ENCODE peak calls at places on chromosomes 5 and 9, in five cellular contexts. J is GM23338, R is A549, M is fibroblast of lung, B is mesenchymal stem cell. D is an unnamed sample.

GRCh38 chr5:68823301-68823700 is 270.5 kb upstream of the SLC30A5 start:
- DNase-seq in J (no peak), R (no peak), M (no peak), B (no peak), D (no peak)

GRCh38 chr5:160635678-160636077 is 214.0 kb downstream of the PTTG1 start:
- DNase-seq in J (no peak), R (no peak), M (no peak), B (no peak), D (no peak)

GRCh38 chr5:173567548-173567947 is 48.9 kb downstream of the BOD1 start:
- DNase-seq in J (no peak), R (no peak), M (peak), B (no peak), D (no peak)

GRCh38 chr9:5580650-5581049 is 48.3 kb upstream of the RIC1 start:
- DNase-seq in J (no peak), R (no peak), M (no peak), B (no peak), D (no peak)

GRCh38 chr5:40405985-40406384 is 273.7 kb upstream of the PTGER4 start:
- DNase-seq in J (no peak), R (no peak), M (no peak), B (peak), D (no peak)

GRCh38 chr5:173056783-173057061 is 570 bp downstream of the CREBRF start:
- DNase-seq in J (no peak), R (no peak), M (no peak), B (no peak), D (no peak)

GRCh38 chr5:59326551-59326950 is 567.0 kb downstream of the PDE4D start:
- DNase-seq in J (no peak), R (no peak), M (peak), B (no peak), D (no peak)

GRCh38 chr5:157670662-157671591 is at the start of gene C5orf52:
- DNase-seq in J (peak), R (peak), M (peak), B (no peak), D (no peak)

GRCh38 chr9:127256324-127256723 is 8.2 kb upstream of the GARNL3 start:
- DNase-seq in J (no peak), R (no peak), M (no peak), B (no peak), D (no peak)

GRCh38 chr9:129068110-129068509 is 12.8 kb upstream of the DOLPP1 start:
- DNase-seq in J (no peak), R (no peak), M (no peak), B (no peak), D (peak)

GRCh38 chr5:37198842-37199241 is 50.3 kb downstream of the CPLANE1 start:
- DNase-seq in J (no peak), R (no peak), M (peak), B (peak), D (no peak)

GRCh38 chr5:94908889-94909480 is 290.5 kb downstream of the SLF1 start:
- DNase-seq in J (peak), R (peak), M (peak), B (peak), D (no peak)

GRCh38 chr5:139908749-139909148 is 113.1 kb downstream of the PSD2 start:
- DNase-seq in J (no peak), R (peak), M (peak), B (peak), D (peak)

GRCh38 chr5:161261693-161262323 is 284.7 kb downstream of the GABRB2 start:
- DNase-seq in J (no peak), R (no peak), M (no peak), B (no peak), D (no peak)

GRCh38 chr9:97904725-97905124 is 17.6 kb downstream of the TRMO start:
- DNase-seq in J (no peak), R (no peak), M (no peak), B (no peak), D (no peak)

GRCh38 chr5:133006653-133007052 is 19.7 kb downstream of the ZCCHC10 start:
- DNase-seq in J (no peak), R (peak), M (no peak), B (no peak), D (no peak)

GRCh38 chr9:82670000-82670399 is 392.9 kb downstream of the RASEF start:
- DNase-seq in J (no peak), R (no peak), M (no peak), B (no peak), D (no peak)

GRCh38 chr9:7777776-7778175 is 21.8 kb downstream of the DMAC1 start:
- DNase-seq in J (no peak), R (no peak), M (no peak), B (no peak), D (no peak)

GRCh38 chr5:163574477-163575440 is 69.3 kb downstream of the MAT2B start:
- DNase-seq in J (no peak), R (no peak), M (peak), B (no peak), D (no peak)

GRCh38 chr9:129038109-129038852 is 1.9 kb downstream of the MIGA2 start:
- DNase-seq in J (no peak), R (no peak), M (no peak), B (no peak), D (no peak)

GRCh38 chr5:112310746-112311145 is 108.3 kb downstream of the EPB41L4A start:
- DNase-seq in J (no peak), R (no peak), M (no peak), B (no peak), D (no peak)

GRCh38 chr5:218457-219289 is 553 bp downstream of the SDHA start:
- DNase-seq in J (peak), R (peak), M (peak), B (peak), D (peak)

GRCh38 chr9:33676746-33677505 is 118.4 kb upstream of the PRSS3 start:
- DNase-seq in J (peak), R (peak), M (peak), B (peak), D (no peak)

GRCh38 chr9:136010615-136011341 is 49.6 kb upstream of the UBAC1 start:
- DNase-seq in J (no peak), R (no peak), M (no peak), B (no peak), D (no peak)

GRCh38 chr9:121267689-121268597 is at the start of gene GSN:
- DNase-seq in J (peak), R (peak), M (peak), B (peak), D (peak)

GRCh38 chr5:152170350-152170749 is 234.7 kb downstream of the NMUR2 start:
- DNase-seq in J (no peak), R (peak), M (no peak), B (no peak), D (no peak)

GRCh38 chr5:14109041-14109747 is 33.9 kb upstream of the TRIO start:
- DNase-seq in J (no peak), R (peak), M (peak), B (peak), D (peak)

GRCh38 chr9:111839387-111839786 is 44.6 kb upstream of the SHOC1 start:
- DNase-seq in J (no peak), R (no peak), M (peak), B (peak), D (no peak)

GRCh38 chr5:122153774-122154173 is 24.4 kb downstream of the ZNF474 start:
- DNase-seq in J (no peak), R (no peak), M (no peak), B (no peak), D (no peak)

GRCh38 chr9:128342971-128343680 is 2.8 kb downstream of the SLC27A4 start:
- DNase-seq in J (no peak), R (no peak), M (no peak), B (no peak), D (no peak)

GRCh38 chr5:139272471-139273321 is 20.8 kb upstream of the MATR3 start:
- DNase-seq in J (no peak), R (no peak), M (peak), B (peak), D (no peak)

GRCh38 chr5:56516441-56516840 is 283.3 kb upstream of the ANKRD55 start:
- DNase-seq in J (no peak), R (no peak), M (no peak), B (no peak), D (no peak)

GRCh38 chr9:98530806-98531386 is 177.8 kb downstream of the GABBR2 start:
- DNase-seq in J (no peak), R (no peak), M (no peak), B (no peak), D (no peak)

GRCh38 chr5:10481241-10481932 is 39.7 kb downstream of the ROPN1L start:
- DNase-seq in J (peak), R (peak), M (no peak), B (no peak), D (peak)

GRCh38 chr5:102296229-102296817 is at the start of gene SLCO4C1:
- DNase-seq in J (peak), R (peak), M (peak), B (peak), D (peak)

GRCh38 chr5:160042674-160043073 is 33.7 kb downstream of the TTC1 start:
- DNase-seq in J (peak), R (no peak), M (no peak), B (no peak), D (no peak)

GRCh38 chr5:169706758-169707450 is 69.8 kb downstream of the DOCK2 start:
- DNase-seq in J (no peak), R (peak), M (peak), B (peak), D (no peak)

GRCh38 chr5:112604741-112605390 is 132.8 kb upstream of the APC start:
- DNase-seq in J (peak), R (peak), M (no peak), B (no peak), D (no peak)

GRCh38 chr5:133472829-133473228 is 139.5 kb downstream of the FSTL4 start:
- DNase-seq in J (no peak), R (no peak), M (no peak), B (no peak), D (no peak)

GRCh38 chr5:6356578-6357164 is 21.7 kb downstream of the MED10 start:
- DNase-seq in J (no peak), R (no peak), M (no peak), B (no peak), D (no peak)

DNA sequence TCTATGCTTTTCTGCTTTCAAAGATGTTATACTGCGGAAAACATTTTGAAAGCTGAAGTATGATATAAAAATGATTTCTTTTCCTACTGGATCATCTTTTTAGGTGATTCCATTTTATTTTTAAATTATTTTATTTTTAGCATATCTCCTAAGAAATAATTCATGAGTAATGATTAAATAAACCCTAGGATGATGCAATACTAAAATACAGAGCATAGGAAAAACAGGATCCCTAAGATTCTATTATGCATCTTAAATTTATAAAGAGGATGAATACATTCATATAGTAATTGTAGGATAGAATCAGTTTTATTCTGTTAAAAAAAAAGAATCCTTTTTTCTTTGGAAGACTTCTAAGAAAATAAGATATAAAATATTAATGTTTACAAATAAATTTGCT is 10.9 kb downstream of the POLK start:
- DNase-seq in J (no peak), R (no peak), M (peak), B (no peak), D (no peak)
- H3K27ac ChIP-seq in J (no peak), R (no peak), M (no peak), B (no peak), D (no peak)

DNA sequence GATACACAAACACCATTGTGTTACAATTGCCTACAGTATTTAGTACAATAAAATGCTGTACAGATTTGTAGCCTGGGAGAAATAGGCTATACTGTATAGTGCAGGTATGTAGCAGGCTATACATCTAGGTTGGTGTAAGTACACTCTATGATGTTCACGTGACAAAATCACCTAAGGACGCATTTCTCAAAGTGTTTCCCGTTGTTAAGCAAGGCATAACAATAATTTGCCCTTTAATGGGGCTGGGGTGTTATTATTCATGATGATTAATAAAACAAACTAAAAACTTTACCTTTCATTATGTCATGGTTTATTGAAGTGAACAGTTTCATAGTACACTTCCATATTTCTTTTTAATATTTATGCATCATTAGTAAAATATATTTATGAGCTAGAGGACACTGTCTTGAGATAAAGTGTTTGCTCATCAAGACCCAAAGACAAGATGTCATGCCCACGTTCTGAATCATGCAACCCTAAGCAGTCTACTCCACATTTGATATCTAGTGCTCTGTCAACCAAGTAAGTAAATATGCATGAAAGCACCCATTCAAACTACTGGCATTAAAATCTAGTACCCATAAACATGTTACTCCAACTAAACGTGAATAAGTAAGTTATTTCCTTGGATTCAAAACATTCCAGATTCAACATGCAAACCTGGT is 220.5 kb downstream of the NR2F1-AS1 start:
- DNase-seq in J (no peak), R (no peak), M (no peak), B (no peak), D (no peak)
- H3K4me2 ChIP-seq in J (no peak), R (no peak), M (no peak), B (no peak), D (peak)

DNA sequence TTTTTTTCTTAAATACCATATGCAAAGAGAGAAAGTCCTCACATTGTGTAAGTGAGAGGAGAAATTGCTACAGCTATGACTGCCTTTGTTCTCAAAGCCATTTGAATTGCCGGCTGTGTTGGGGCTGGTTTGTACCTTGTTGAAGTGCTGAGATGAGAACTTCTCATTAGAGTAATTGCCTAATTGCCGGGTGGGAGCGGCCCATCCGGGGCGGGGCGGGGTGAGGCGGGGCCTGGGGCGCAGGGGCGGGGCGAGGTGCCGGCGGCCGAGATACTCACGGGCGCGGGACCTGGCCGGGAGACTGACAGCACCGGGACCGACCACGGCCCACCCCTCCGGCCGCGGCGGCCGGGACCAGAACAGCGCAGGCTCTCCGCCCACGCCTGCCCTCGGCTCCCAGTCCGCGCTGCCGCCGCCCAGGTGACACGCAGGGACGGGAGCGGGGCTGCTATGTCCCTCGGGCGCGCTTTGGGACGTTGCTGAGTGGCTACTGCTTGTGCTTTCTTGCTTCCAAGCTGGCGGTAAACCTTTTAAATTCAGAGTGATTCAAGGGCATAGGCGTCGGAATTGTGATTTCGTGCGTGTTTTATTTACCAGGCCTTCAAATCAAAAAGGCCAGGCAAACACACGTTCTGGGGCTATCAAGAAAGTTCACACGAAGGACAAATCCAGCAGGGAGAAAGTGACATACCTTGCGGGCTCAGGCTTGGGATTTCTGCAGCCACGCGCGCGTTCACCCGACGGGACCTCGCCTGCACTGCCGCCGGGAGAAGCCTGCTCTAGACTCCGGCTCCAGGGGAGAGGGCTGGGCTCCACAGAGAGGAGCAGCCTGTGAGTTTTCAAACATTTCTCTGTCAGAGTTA is 269.1 kb downstream of the FANCC start:
- DNase-seq in J (peak), R (peak), M (peak), B (peak), D (peak)
- H3K27ac ChIP-seq in J (no peak), R (peak), M (peak), B (peak), D (peak)

DNA sequence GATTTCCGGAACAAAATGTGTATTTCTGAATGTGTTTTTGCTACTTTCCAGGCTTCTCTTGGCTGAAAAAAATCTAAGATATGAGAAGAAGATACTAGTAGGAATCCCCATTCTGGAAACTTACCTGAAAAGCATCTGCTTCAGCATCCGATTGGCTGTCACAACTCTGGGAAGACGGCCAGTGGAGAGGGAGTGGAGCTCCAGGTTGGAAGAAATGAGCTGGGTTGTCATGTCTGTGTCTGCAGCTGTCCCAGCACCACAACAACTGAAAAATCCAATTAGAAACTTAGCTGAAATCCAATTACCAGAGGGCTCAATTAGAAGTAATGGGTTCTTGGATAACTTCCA is 3.0 kb downstream of the PSMB7 start:
- DNase-seq in J (no peak), R (no peak), M (no peak), B (no peak), D (no peak)
- H3K4me2 ChIP-seq in J (no peak), R (peak), M (peak), B (no peak), D (peak)

GRCh38 chr5:126978258-126978657 is 52.1 kb downstream of the MARCHF3 start:
- DNase-seq in J (no peak), R (no peak), M (no peak), B (no peak), D (no peak)
- H3K27ac ChIP-seq in J (no peak), R (no peak), M (no peak), B (no peak), D (no peak)

DNA sequence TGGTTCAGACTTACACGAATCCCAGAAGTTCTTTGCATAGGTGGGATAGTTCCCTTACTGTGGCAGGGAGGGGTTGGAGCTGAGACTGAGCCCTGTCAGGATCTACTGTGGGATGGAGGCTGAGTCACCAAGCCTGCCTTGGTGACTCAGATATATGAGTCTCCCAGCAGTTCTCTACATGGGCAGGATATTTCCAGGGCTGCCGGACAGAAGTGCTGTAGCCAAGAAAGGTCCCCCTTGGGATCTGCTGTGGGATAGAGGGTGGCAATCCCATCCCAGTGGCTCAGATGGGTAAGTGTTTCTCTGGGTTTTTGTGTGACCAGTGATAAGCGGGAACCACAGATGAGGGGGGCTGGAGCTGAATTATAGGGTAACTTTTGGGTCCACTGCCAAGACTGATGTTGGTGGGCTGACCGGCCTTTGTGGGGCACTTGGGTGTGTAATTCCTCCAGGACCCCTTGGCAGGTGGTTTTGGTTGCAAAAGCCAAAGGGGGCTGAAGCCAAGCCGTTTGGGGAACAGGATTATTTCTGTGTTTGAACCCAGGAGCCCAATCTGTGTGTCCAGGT is 18.7 kb downstream of the XRCC4 start:
- DNase-seq in J (no peak), R (peak), M (peak), B (peak), D (peak)
- H3K4me2 ChIP-seq in J (no peak), R (peak), M (peak), B (no peak), D (no peak)

GRCh38 chr5:142610176-142611001 is 75.5 kb downstream of the FGF1 start:
- DNase-seq in J (no peak), R (no peak), M (no peak), B (no peak), D (no peak)

GRCh38 chr5:142611154-142611553 is 74.7 kb downstream of the FGF1 start:
- DNase-seq in J (peak), R (peak), M (peak), B (peak), D (peak)

GRCh38 chr5:142614054-142614453 is 71.8 kb downstream of the FGF1 start:
- DNase-seq in J (no peak), R (no peak), M (no peak), B (no peak), D (no peak)

GRCh38 chr5:142613231-142613630 is 72.7 kb downstream of the FGF1 start:
- DNase-seq in J (no peak), R (no peak), M (peak), B (no peak), D (peak)

DNA sequence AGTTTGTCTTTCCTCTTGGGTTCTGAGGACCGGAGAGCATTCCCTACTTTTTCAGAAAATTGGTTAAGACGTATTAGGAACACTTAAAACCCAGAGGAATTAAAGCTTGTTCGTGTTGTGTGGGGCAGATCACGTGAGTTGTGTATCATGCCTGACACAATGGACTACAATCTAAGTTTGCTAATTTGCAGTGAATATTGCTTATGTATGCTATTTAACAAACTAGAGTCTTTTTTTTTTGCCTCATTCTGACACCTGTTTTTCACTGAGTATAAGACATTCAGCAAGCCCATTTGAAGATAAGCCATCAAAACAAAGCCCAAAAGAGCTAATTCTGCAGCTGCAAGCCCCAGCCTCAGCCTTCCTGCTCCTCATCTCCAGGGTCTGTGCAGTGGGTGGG is 73.5 kb downstream of the FGF1 start:
- DNase-seq in J (no peak), R (no peak), M (no peak), B (no peak), D (no peak)
- H3K27ac ChIP-seq in J (no peak), R (no peak), M (no peak), B (no peak), D (no peak)

D was measured in PC-9.